ENCODE peak calls at places on chromosome 12, in seven cellular contexts. V is kidney glomerular epithelial cell, E is DMS 273 treated with DMSO at 0.1 percent for 48 hours, L is substantia nigra, H is NCI-H510A, K is left cardiac atrium, X is Ammon's horn. P is an unnamed sample.

GRCh38 chr12:31317471-31318397 is 8.2 kb downstream of the SINHCAF start:
- DNase-seq in V (peak; percentile 40), E (no peak), L (no peak), H (no peak), K (no peak), X (peak; percentile 21), P (no peak)

GRCh38 chr12:15555466-15555865 is 233.2 kb downstream of the PTPRO start:
- DNase-seq in V (no peak), E (no peak), L (no peak), H (no peak), K (no peak), X (no peak), P (no peak)

GRCh38 chr12:101050631-101051030 is 159.4 kb downstream of the SLC5A8 start:
- DNase-seq in V (no peak), E (no peak), L (no peak), H (no peak), K (no peak), X (no peak), P (no peak)

GRCh38 chr12:127396720-127397119 is 870.2 kb upstream of the TMEM132C start:
- DNase-seq in V (no peak), E (no peak), L (no peak), H (no peak), K (no peak), X (no peak), P (no peak)

GRCh38 chr12:124703852-124704251 is 136.4 kb upstream of the NCOR2 start:
- DNase-seq in V (no peak), E (no peak), L (no peak), H (no peak), K (peak; percentile 10), X (no peak), P (no peak)

GRCh38 chr12:27709932-27710591 is 570 bp upstream of the MRPS35 start:
- DNase-seq in V (peak; percentile 83), E (no peak), L (no peak), H (no peak), K (no peak), X (no peak), P (no peak)

GRCh38 chr12:1806301-1807106 is 13.9 kb upstream of the LRTM2 start:
- DNase-seq in V (no peak), E (no peak), L (no peak), H (no peak), K (peak; percentile 21), X (no peak), P (no peak)

GRCh38 chr12:11765817-11766794 is 116.6 kb downstream of the ETV6 start:
- DNase-seq in V (no peak), E (no peak), L (no peak), H (no peak), K (peak; percentile 25), X (peak; percentile 68), P (no peak)

GRCh38 chr12:87813476-87814234 is 215.5 kb downstream of the C12orf50 start:
- DNase-seq in V (peak; percentile 92), E (no peak), L (no peak), H (no peak), K (no peak), X (no peak), P (no peak)

GRCh38 chr12:47534695-47535094 is 171.1 kb downstream of the RPAP3 start:
- DNase-seq in V (peak; percentile 3), E (no peak), L (no peak), H (no peak), K (no peak), X (no peak), P (no peak)

GRCh38 chr12:459430-460258 is at the start of gene B4GALNT3:
- DNase-seq in V (no peak), E (no peak), L (no peak), H (peak; percentile 71), K (peak; percentile 52), X (no peak), P (no peak)

GRCh38 chr12:3920378-3921141 is 47.4 kb upstream of the PARP11 start:
- DNase-seq in V (peak; percentile 99), E (no peak), L (no peak), H (no peak), K (no peak), X (no peak), P (no peak)

GRCh38 chr12:123076604-123077297 is 74.1 kb downstream of the PITPNM2 start:
- DNase-seq in V (no peak), E (no peak), L (no peak), H (no peak), K (no peak), X (no peak), P (no peak)

GRCh38 chr12:122421263-122421814 is 1.1 kb downstream of the CLIP1 start:
- DNase-seq in V (no peak), E (no peak), L (no peak), H (peak; percentile 38), K (peak; percentile 52), X (peak; percentile 52), P (no peak)

GRCh38 chr12:91053951-91054715 is 3.7 kb downstream of the KERA start:
- DNase-seq in V (no peak), E (no peak), L (no peak), H (no peak), K (no peak), X (no peak), P (no peak)

GRCh38 chr12:53726342-53726741 is 910 bp downstream of the CALCOCO1 start:
- DNase-seq in V (peak; percentile 10), E (no peak), L (no peak), H (no peak), K (no peak), X (no peak), P (no peak)

GRCh38 chr12:131639270-131639940 is 71.5 kb upstream of the SFSWAP start:
- DNase-seq in V (no peak), E (no peak), L (no peak), H (no peak), K (no peak), X (no peak), P (no peak)

GRCh38 chr12:4323400-4323799 is 2.4 kb downstream of the TIGAR start:
- DNase-seq in V (no peak), E (no peak), L (no peak), H (no peak), K (no peak), X (peak; percentile 18), P (no peak)

GRCh38 chr12:76420221-76420620 is 72.0 kb upstream of the BBS10 start:
- DNase-seq in V (no peak), E (no peak), L (no peak), H (no peak), K (no peak), X (no peak), P (no peak)

GRCh38 chr12:1205512-1206060 is 214.6 kb downstream of the ERC1 start:
- DNase-seq in V (no peak), E (no peak), L (no peak), H (no peak), K (no peak), X (no peak), P (no peak)

GRCh38 chr12:49059385-49060232 is 985 bp downstream of the KMT2D start:
- DNase-seq in V (no peak), E (no peak), L (no peak), H (peak; percentile 25), K (no peak), X (no peak), P (no peak)

GRCh38 chr12:65685514-65685913 is 138.8 kb upstream of the HMGA2 start:
- DNase-seq in V (no peak), E (no peak), L (no peak), H (no peak), K (no peak), X (no peak), P (peak; percentile 20)

GRCh38 chr12:752673-753400 is 458 bp downstream of the WNK1 start:
- DNase-seq in V (no peak), E (no peak), L (peak; percentile 60), H (peak; percentile 61), K (peak; percentile 73), X (peak; percentile 47), P (no peak)

GRCh38 chr12:132346496-132347470 is 17.4 kb upstream of the GALNT9 start:
- DNase-seq in V (no peak), E (no peak), L (no peak), H (no peak), K (no peak), X (no peak), P (no peak)

GRCh38 chr12:29625359-29625953 is 128.0 kb upstream of the OVCH1 start:
- DNase-seq in V (no peak), E (no peak), L (no peak), H (no peak), K (no peak), X (no peak), P (no peak)